ENCODE peak calls at places on chromosomes 2 and 18, in five cellular contexts. Y, G, D, Q and Z are unnamed samples.

GRCh38 chr2:86778957-86779356 is 11.8 kb downstream of the CD8A start:
- DNase-seq in Y (no peak), Q (no peak), D (no peak), G (no peak), Z (no peak)

GRCh38 chr18:46294325-46294724 is 190.1 kb downstream of the HAUS1 start:
- DNase-seq in Y (no peak), Q (no peak), D (no peak), G (no peak), Z (no peak)

GRCh38 chr2:179349670-179350303 is 85.2 kb upstream of the SESTD1 start:
- DNase-seq in Y (no peak), D (no peak), Q (no peak), G (no peak), Z (no peak)

GRCh38 chr18:50231621-50232020 is 34.7 kb downstream of the CFAP53 start:
- DNase-seq in G (no peak), D (no peak), Y (no peak), Q (no peak), Z (peak)

GRCh38 chr2:28618221-28619141 is 122.6 kb downstream of the PLB1 start:
- DNase-seq in D (no peak), G (no peak), Y (no peak), Q (no peak), Z (peak)

GRCh38 chr18:47968721-47969120 is 38.3 kb upstream of the SMAD2 start:
- DNase-seq in Y (no peak), D (peak), Q (no peak), G (no peak), Z (peak)

GRCh38 chr2:129554373-129554772 is 425.1 kb upstream of the RAB6C start:
- DNase-seq in G (no peak), D (no peak), Y (no peak), Q (no peak), Z (no peak)

GRCh38 chr2:9585486-9585885 is 29.9 kb upstream of the ADAM17 start:
- DNase-seq in Y (no peak), G (no peak), D (no peak), Q (no peak), Z (no peak)

GRCh38 chr2:5444168-5444567 is 248.0 kb upstream of the SOX11 start:
- DNase-seq in D (no peak), Y (no peak), G (no peak), Q (no peak), Z (no peak)

GRCh38 chr2:19971691-19972090 is 18.2 kb downstream of the WDR35 start:
- DNase-seq in G (no peak), Q (peak), D (no peak), Y (no peak), Z (no peak)

GRCh38 chr2:157327621-157328102 is 2.0 kb upstream of the ERMN start:
- DNase-seq in D (peak), Q (peak), G (peak), Y (peak), Z (peak)

GRCh38 chr2:41735446-41735845 is 312.4 kb upstream of the PKDCC start:
- DNase-seq in Y (no peak), Q (peak), G (no peak), D (no peak), Z (no peak)

DNA sequence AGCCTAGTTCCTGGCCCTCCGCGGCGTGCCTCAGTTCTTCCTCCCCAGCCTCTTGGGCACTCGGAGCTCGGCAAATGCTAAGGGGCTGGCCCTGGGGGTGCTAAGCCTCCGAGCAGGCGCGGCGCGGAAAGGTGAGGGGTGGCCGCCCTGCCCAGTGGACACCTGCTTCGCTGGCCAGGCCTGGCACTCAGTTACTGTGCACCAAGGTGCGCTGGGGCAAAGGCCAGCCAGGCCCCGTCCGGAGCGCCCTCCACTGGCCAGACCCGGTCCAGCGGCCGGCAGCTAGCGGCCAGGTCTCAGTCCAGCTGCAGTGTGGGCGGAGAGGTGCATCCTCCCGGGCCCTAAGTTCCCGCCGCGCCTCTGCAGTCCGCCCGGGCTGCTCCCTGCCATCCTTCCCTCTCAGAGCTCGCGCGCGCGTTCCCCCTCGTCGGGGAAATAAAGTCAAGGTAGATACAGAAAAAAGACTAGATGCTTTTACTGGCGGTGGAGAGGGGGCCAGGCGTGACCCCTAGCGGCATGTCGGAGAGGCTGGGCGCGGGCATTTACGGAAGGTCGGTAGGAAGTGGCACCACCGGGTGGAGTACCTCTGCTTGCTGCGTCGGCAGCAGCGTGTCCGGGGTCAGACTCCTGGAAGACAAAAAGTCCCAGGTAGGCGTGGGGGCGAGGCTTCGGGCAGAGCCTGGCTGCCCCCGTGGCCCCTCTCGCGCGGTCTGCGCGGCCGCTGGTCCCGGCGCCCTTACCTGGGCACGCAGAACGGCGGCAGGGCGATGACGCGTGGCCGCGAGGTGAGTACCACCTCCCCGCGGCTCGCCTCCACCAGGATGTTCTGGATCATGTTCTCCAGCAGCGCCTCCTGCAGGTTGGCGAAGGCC is 9.4 kb upstream of the CRYBA2 start:
- DNase-seq in Y (peak), G (no peak), D (no peak), Q (peak), Z (peak)
- TF ChIP-seq CTCF in Y (peak), G (no peak), D (no peak), Q (peak), Z (peak)

GRCh38 chr18:77054606-77055428 is 77.8 kb downstream of the MBP start:
- DNase-seq in D (peak), Y (peak), G (peak), Q (peak), Z (peak)
- H3K4me3 ChIP-seq in D (peak), Y (no peak), G (no peak), Q (peak), Z (no peak)

GRCh38 chr18:32956591-32957310 is 183.9 kb upstream of the KLHL14 start:
- DNase-seq in Y (no peak), G (no peak), Q (peak), D (peak), Z (peak)
- TF ChIP-seq CTCF in Y (no peak), G (no peak), Q (peak), D (peak), Z (no peak)

DNA sequence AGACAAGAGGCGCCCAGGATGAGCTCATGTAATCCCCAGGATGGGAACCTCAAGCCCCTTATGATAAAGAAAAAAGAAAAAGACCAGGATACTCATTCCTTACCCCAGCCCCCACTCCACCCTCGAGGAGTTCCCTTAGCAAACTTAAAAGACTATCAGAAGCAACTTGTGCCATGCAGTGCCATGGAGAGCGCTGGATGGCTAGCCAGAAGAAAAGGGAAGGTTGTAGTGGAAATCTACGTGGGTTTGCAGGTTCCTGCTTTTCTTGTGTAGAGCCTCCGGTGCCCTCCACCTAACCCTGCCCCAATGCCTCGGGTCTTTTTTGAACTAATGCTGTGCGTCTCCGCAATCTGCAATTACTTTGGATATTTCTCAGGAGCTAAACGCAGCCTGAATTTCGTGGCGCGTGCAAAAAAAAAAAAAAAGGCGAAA is 16.2 kb upstream of the BCL11A start:
- DNase-seq in Q (no peak), D (no peak), G (no peak), Y (no peak), Z (no peak)
- H3K4me3 ChIP-seq in Q (peak), D (peak), G (peak), Y (no peak), Z (peak)

GRCh38 chr2:71482055-71482454 is 28.7 kb downstream of the DYSF start:
- DNase-seq in Q (no peak), D (no peak), G (peak), Y (no peak), Z (no peak)
- TF ChIP-seq CTCF in Q (no peak), D (no peak), G (no peak), Y (no peak), Z (no peak)

GRCh38 chr2:218871345-218872302 is 9.0 kb upstream of the WNT10A start:
- DNase-seq in Y (no peak), D (no peak), G (no peak), Q (no peak), Z (no peak)
- H3K4me3 ChIP-seq in Y (no peak), D (no peak), G (peak), Q (no peak), Z (no peak)

DNA sequence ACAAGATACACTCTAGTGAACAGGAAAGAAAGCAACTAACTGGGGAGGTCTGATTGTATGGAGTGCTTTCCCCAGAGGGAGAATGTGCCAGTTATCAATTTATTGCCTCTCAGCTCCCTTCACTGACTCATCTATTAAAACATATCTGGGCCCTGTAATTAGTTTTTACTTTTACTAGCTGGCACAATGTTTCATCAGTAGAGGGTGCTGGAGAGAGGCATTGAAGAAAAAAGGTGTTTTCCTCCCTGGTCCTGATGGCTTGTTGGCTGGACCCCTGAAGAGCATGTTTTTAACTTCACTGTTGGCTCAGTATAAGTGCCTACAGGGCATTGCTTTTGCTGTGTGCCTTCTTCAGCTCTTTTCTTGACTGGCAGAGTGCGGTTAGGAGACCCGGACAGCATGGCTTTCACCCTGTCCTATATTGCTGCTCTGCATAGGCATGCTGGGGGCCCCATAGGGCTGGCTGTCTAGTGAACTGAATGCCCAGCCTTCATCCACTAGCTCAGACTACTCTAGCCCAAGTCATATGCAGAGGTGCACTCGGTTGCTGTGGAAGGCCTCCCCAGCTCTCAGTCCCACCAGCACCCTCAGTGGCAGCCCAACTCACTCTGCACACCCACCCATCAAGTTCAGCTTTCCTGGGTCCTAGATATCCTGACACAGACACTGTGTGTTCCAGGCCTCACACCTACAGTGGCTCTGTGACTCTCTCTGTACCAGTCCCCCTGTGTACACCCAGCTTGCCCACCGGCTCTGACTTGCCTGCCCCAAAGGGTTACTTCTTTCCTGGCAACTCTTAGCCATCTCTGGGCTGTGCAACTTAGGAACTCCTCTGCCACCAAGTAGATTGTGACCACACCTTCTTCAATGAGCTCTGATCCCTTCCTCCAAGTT is 62.3 kb upstream of the ACYP2 start:
- DNase-seq in Y (no peak), Q (no peak), G (no peak), D (no peak), Z (peak)
- TF ChIP-seq CTCF in Y (no peak), Q (peak), G (no peak), D (no peak), Z (peak)

GRCh38 chr2:218009191-218010114 is 6.7 kb upstream of the TNS1 start:
- DNase-seq in G (no peak), Y (no peak), Q (no peak), D (no peak), Z (no peak)
- H3K4me3 ChIP-seq in G (peak), Y (no peak), Q (peak), D (peak), Z (peak)

DNA sequence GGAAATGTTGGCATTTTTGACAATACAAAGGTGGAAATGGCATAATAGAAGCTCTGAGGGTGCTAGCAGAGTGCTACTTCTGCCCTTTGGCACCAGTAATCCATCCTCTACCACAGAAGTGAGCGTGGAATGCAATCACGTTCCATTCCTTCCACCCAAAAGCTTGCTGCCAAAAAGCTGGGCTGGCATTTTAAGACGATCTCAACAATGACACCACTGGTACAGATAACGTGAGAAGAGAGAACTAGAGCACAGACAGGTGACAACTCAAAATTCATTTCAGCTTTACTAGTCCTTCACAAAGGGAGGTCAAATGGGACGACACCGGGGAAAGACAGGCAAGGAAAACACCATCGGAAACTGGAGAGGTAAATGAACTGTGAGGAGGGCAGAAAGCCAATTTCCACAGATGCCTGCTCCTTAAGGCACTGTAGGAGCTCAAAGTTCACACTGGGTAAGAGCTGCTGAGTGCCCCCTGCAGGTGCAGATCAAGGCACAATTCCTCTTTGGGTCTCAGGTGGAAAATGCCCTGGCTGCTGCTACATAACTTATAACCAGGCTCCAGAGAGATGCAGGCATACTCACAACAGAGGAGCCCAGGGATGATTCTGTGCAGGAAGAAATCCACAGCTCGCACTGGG is 50.7 kb upstream of the RNU4ATAC start:
- DNase-seq in G (peak), Q (peak), Y (peak), D (peak), Z (no peak)
- TF ChIP-seq CTCF in G (no peak), Q (peak), Y (no peak), D (peak), Z (peak)

GRCh38 chr18:3540805-3541548 is 91.0 kb downstream of the TGIF1 start:
- DNase-seq in Q (no peak), G (no peak), D (no peak), Y (peak), Z (peak)
- H3K4me3 ChIP-seq in Q (no peak), G (no peak), D (no peak), Y (no peak), Z (no peak)